ENCODE peak calls at places on chromosomes 16 and 17, in eight cellular contexts. One of them, this sample, is unnamed.

GRCh38 chr17:64115871-64116534 is 13.9 kb downstream of the ERN1 start:
- DNase-seq in stimulated activated CD4-positive, alpha-beta T cell treated with anti-CD3 and anti-CD28 coated beads, Interleukin-4, amount 100 ng/mL, for 4 hours: no peak
- DNase-seq in foreskin keratinocyte: peak
- DNase-seq in activated CD8-positive, alpha-beta T cell treated with anti-CD3 and anti-CD28 coated beads, Interleukin-2, amount 10 ng/mL, durations not matched to agents 7 days and 5 days: no peak
- DNase-seq in A549: peak
- DNase-seq in SK-N-SH: no peak
- DNase-seq in T follicular helper cell: no peak
- DNase-seq in NT2/D1: no peak
- DNase-seq in this sample: no peak

GRCh38 chr16:27264151-27264550 is 4.4 kb downstream of the NSMCE1 start:
- DNase-seq in stimulated activated CD4-positive, alpha-beta T cell treated with anti-CD3 and anti-CD28 coated beads, Interleukin-4, amount 100 ng/mL, for 4 hours: no peak
- DNase-seq in foreskin keratinocyte: peak
- DNase-seq in activated CD8-positive, alpha-beta T cell treated with anti-CD3 and anti-CD28 coated beads, Interleukin-2, amount 10 ng/mL, durations not matched to agents 7 days and 5 days: no peak
- DNase-seq in A549: no peak
- DNase-seq in SK-N-SH: no peak
- DNase-seq in T follicular helper cell: no peak
- DNase-seq in NT2/D1: no peak
- DNase-seq in this sample: no peak

GRCh38 chr17:64214950-64215349 is 48.1 kb downstream of the TEX2 start:
- DNase-seq in stimulated activated CD4-positive, alpha-beta T cell treated with anti-CD3 and anti-CD28 coated beads, Interleukin-4, amount 100 ng/mL, for 4 hours: no peak
- DNase-seq in foreskin keratinocyte: no peak
- DNase-seq in activated CD8-positive, alpha-beta T cell treated with anti-CD3 and anti-CD28 coated beads, Interleukin-2, amount 10 ng/mL, durations not matched to agents 7 days and 5 days: no peak
- DNase-seq in A549: no peak
- DNase-seq in SK-N-SH: no peak
- DNase-seq in T follicular helper cell: no peak
- DNase-seq in NT2/D1: no peak
- DNase-seq in this sample: no peak

GRCh38 chr17:66310528-66311148 is 8.2 kb downstream of the PRKCA start:
- DNase-seq in stimulated activated CD4-positive, alpha-beta T cell treated with anti-CD3 and anti-CD28 coated beads, Interleukin-4, amount 100 ng/mL, for 4 hours: no peak
- DNase-seq in foreskin keratinocyte: no peak
- DNase-seq in activated CD8-positive, alpha-beta T cell treated with anti-CD3 and anti-CD28 coated beads, Interleukin-2, amount 10 ng/mL, durations not matched to agents 7 days and 5 days: no peak
- DNase-seq in A549: peak
- DNase-seq in SK-N-SH: no peak
- DNase-seq in T follicular helper cell: no peak
- DNase-seq in NT2/D1: no peak
- DNase-seq in this sample: no peak

GRCh38 chr17:39178516-39178915 is 12.6 kb upstream of the ARL5C start:
- DNase-seq in stimulated activated CD4-positive, alpha-beta T cell treated with anti-CD3 and anti-CD28 coated beads, Interleukin-4, amount 100 ng/mL, for 4 hours: no peak
- DNase-seq in foreskin keratinocyte: no peak
- DNase-seq in activated CD8-positive, alpha-beta T cell treated with anti-CD3 and anti-CD28 coated beads, Interleukin-2, amount 10 ng/mL, durations not matched to agents 7 days and 5 days: no peak
- DNase-seq in A549: peak
- DNase-seq in SK-N-SH: no peak
- DNase-seq in T follicular helper cell: no peak
- DNase-seq in NT2/D1: no peak
- DNase-seq in this sample: no peak

GRCh38 chr16:57999971-58000705 is at the start of gene ZNF319:
- DNase-seq in stimulated activated CD4-positive, alpha-beta T cell treated with anti-CD3 and anti-CD28 coated beads, Interleukin-4, amount 100 ng/mL, for 4 hours: peak
- DNase-seq in foreskin keratinocyte: no peak
- DNase-seq in activated CD8-positive, alpha-beta T cell treated with anti-CD3 and anti-CD28 coated beads, Interleukin-2, amount 10 ng/mL, durations not matched to agents 7 days and 5 days: no peak
- DNase-seq in A549: no peak
- DNase-seq in SK-N-SH: no peak
- DNase-seq in T follicular helper cell: no peak
- DNase-seq in NT2/D1: no peak
- DNase-seq in this sample: peak

GRCh38 chr17:82400830-82401229 is 17.3 kb upstream of the HEXD start:
- DNase-seq in stimulated activated CD4-positive, alpha-beta T cell treated with anti-CD3 and anti-CD28 coated beads, Interleukin-4, amount 100 ng/mL, for 4 hours: peak
- DNase-seq in foreskin keratinocyte: no peak
- DNase-seq in activated CD8-positive, alpha-beta T cell treated with anti-CD3 and anti-CD28 coated beads, Interleukin-2, amount 10 ng/mL, durations not matched to agents 7 days and 5 days: peak
- DNase-seq in A549: no peak
- DNase-seq in SK-N-SH: no peak
- DNase-seq in T follicular helper cell: peak
- DNase-seq in NT2/D1: no peak
- DNase-seq in this sample: no peak

GRCh38 chr16:19831678-19832077 is 53.0 kb downstream of the GPRC5B start:
- DNase-seq in stimulated activated CD4-positive, alpha-beta T cell treated with anti-CD3 and anti-CD28 coated beads, Interleukin-4, amount 100 ng/mL, for 4 hours: no peak
- DNase-seq in foreskin keratinocyte: peak
- DNase-seq in activated CD8-positive, alpha-beta T cell treated with anti-CD3 and anti-CD28 coated beads, Interleukin-2, amount 10 ng/mL, durations not matched to agents 7 days and 5 days: no peak
- DNase-seq in A549: peak
- DNase-seq in SK-N-SH: no peak
- DNase-seq in T follicular helper cell: no peak
- DNase-seq in NT2/D1: no peak
- DNase-seq in this sample: no peak

GRCh38 chr16:58638148-58639036 is 8.8 kb upstream of the CNOT1 start:
- DNase-seq in stimulated activated CD4-positive, alpha-beta T cell treated with anti-CD3 and anti-CD28 coated beads, Interleukin-4, amount 100 ng/mL, for 4 hours: no peak
- DNase-seq in foreskin keratinocyte: peak
- DNase-seq in activated CD8-positive, alpha-beta T cell treated with anti-CD3 and anti-CD28 coated beads, Interleukin-2, amount 10 ng/mL, durations not matched to agents 7 days and 5 days: no peak
- DNase-seq in A549: peak
- DNase-seq in SK-N-SH: no peak
- DNase-seq in T follicular helper cell: no peak
- DNase-seq in NT2/D1: no peak
- DNase-seq in this sample: no peak

GRCh38 chr17:69015631-69016030 is 45.1 kb downstream of the ABCA9 start:
- DNase-seq in stimulated activated CD4-positive, alpha-beta T cell treated with anti-CD3 and anti-CD28 coated beads, Interleukin-4, amount 100 ng/mL, for 4 hours: no peak
- DNase-seq in foreskin keratinocyte: no peak
- DNase-seq in activated CD8-positive, alpha-beta T cell treated with anti-CD3 and anti-CD28 coated beads, Interleukin-2, amount 10 ng/mL, durations not matched to agents 7 days and 5 days: no peak
- DNase-seq in A549: no peak
- DNase-seq in SK-N-SH: no peak
- DNase-seq in T follicular helper cell: no peak
- DNase-seq in NT2/D1: no peak
- DNase-seq in this sample: no peak

GRCh38 chr17:52111182-52111581 is 47.3 kb downstream of the CA10 start:
- DNase-seq in stimulated activated CD4-positive, alpha-beta T cell treated with anti-CD3 and anti-CD28 coated beads, Interleukin-4, amount 100 ng/mL, for 4 hours: no peak
- DNase-seq in foreskin keratinocyte: no peak
- DNase-seq in activated CD8-positive, alpha-beta T cell treated with anti-CD3 and anti-CD28 coated beads, Interleukin-2, amount 10 ng/mL, durations not matched to agents 7 days and 5 days: no peak
- DNase-seq in A549: no peak
- DNase-seq in SK-N-SH: no peak
- DNase-seq in T follicular helper cell: no peak
- DNase-seq in NT2/D1: no peak
- DNase-seq in this sample: no peak

GRCh38 chr16:85554791-85555548 is 58.2 kb upstream of the GSE1 start:
- DNase-seq in stimulated activated CD4-positive, alpha-beta T cell treated with anti-CD3 and anti-CD28 coated beads, Interleukin-4, amount 100 ng/mL, for 4 hours: peak
- DNase-seq in foreskin keratinocyte: peak
- DNase-seq in activated CD8-positive, alpha-beta T cell treated with anti-CD3 and anti-CD28 coated beads, Interleukin-2, amount 10 ng/mL, durations not matched to agents 7 days and 5 days: peak
- DNase-seq in A549: peak
- DNase-seq in SK-N-SH: no peak
- DNase-seq in T follicular helper cell: peak
- DNase-seq in NT2/D1: no peak
- DNase-seq in this sample: peak

GRCh38 chr16:73213761-73214480 is 166.0 kb upstream of the ZFHX3 start:
- DNase-seq in stimulated activated CD4-positive, alpha-beta T cell treated with anti-CD3 and anti-CD28 coated beads, Interleukin-4, amount 100 ng/mL, for 4 hours: no peak
- DNase-seq in foreskin keratinocyte: no peak
- DNase-seq in activated CD8-positive, alpha-beta T cell treated with anti-CD3 and anti-CD28 coated beads, Interleukin-2, amount 10 ng/mL, durations not matched to agents 7 days and 5 days: no peak
- DNase-seq in A549: no peak
- DNase-seq in SK-N-SH: no peak
- DNase-seq in T follicular helper cell: no peak
- DNase-seq in NT2/D1: no peak
- DNase-seq in this sample: no peak

GRCh38 chr16:2337431-2338296 is 2.9 kb downstream of the ABCA3 start:
- DNase-seq in stimulated activated CD4-positive, alpha-beta T cell treated with anti-CD3 and anti-CD28 coated beads, Interleukin-4, amount 100 ng/mL, for 4 hours: no peak
- DNase-seq in foreskin keratinocyte: no peak
- DNase-seq in activated CD8-positive, alpha-beta T cell treated with anti-CD3 and anti-CD28 coated beads, Interleukin-2, amount 10 ng/mL, durations not matched to agents 7 days and 5 days: no peak
- DNase-seq in A549: no peak
- DNase-seq in SK-N-SH: no peak
- DNase-seq in T follicular helper cell: no peak
- DNase-seq in NT2/D1: no peak
- DNase-seq in this sample: peak